ENCODE peak calls at places on chromosomes 2 and 18, in seven cellular contexts. O is bronchial epithelial cell; G is transverse colon; X is cardiac muscle cell; H is CD4-positive, alpha-beta T cell; A is GM13977; Z is endothelial cell. K is an unnamed sample.

GRCh38 chr2:86223682-86224560 is 24.7 kb downstream of the MRPL35 start:
- DNase-seq in A (no peak), Z (no peak), O (peak), X (peak), H (no peak), G (no peak), K (no peak)

GRCh38 chr2:135162377-135162776 is 110.3 kb downstream of the RAB3GAP1 start:
- DNase-seq in O (peak), A (no peak), G (no peak), X (no peak), Z (no peak), H (no peak), K (no peak)

GRCh38 chr18:7021994-7022840 is 95.4 kb downstream of the LAMA1 start:
- DNase-seq in X (peak), A (no peak), H (no peak), G (peak), O (peak), Z (peak), K (peak)

GRCh38 chr2:237686659-237687136 is 59.3 kb downstream of the LRRFIP1 start:
- DNase-seq in X (peak), G (no peak), A (no peak), H (no peak), O (no peak), Z (no peak), K (no peak)

GRCh38 chr2:149005471-149006077 is 32.9 kb upstream of the LYPD6B start:
- DNase-seq in X (no peak), G (no peak), Z (no peak), O (no peak), H (no peak), A (no peak), K (no peak)

GRCh38 chr2:53630001-53630606 is 137.5 kb upstream of the CHAC2 start:
- DNase-seq in G (no peak), Z (no peak), X (no peak), A (no peak), H (no peak), O (no peak), K (no peak)

GRCh38 chr2:161961046-161961445 is 113.0 kb downstream of the DPP4 start:
- DNase-seq in O (no peak), G (no peak), X (no peak), H (no peak), A (no peak), Z (no peak), K (no peak)

GRCh38 chr18:12463191-12463590 is 55.5 kb downstream of the PRELID3A start:
- DNase-seq in X (peak), H (no peak), O (no peak), G (no peak), A (no peak), Z (peak), K (no peak)

GRCh38 chr18:45402485-45403056 is 212.7 kb upstream of the SLC14A2 start:
- DNase-seq in X (no peak), G (peak), Z (no peak), O (peak), A (no peak), H (no peak), K (no peak)

GRCh38 chr2:162317910-162318279 is 589 bp downstream of the IFIH1 start:
- DNase-seq in H (no peak), G (peak), A (no peak), X (peak), Z (peak), O (peak), K (peak)

GRCh38 chr2:85935746-85936208 is 47.0 kb upstream of the ST3GAL5 start:
- DNase-seq in G (no peak), A (no peak), H (no peak), Z (no peak), O (peak), X (peak), K (peak)

GRCh38 chr2:2264416-2264815 is 66.7 kb downstream of the MYT1L start:
- DNase-seq in G (no peak), H (no peak), A (no peak), O (no peak), Z (no peak), X (no peak), K (no peak)

GRCh38 chr2:46955764-46956163 is 40.2 kb upstream of the MCFD2 start:
- DNase-seq in X (no peak), O (no peak), H (no peak), A (no peak), Z (no peak), G (no peak), K (no peak)

GRCh38 chr2:40240067-40240466 is 211.8 kb downstream of the SLC8A1 start:
- DNase-seq in O (peak), H (no peak), A (no peak), Z (no peak), G (peak), X (peak), K (no peak)

GRCh38 chr2:164937864-164938401 is 17.4 kb downstream of the SLC38A11 start:
- DNase-seq in G (peak), A (no peak), Z (no peak), O (no peak), H (no peak), X (no peak), K (no peak)

DNA sequence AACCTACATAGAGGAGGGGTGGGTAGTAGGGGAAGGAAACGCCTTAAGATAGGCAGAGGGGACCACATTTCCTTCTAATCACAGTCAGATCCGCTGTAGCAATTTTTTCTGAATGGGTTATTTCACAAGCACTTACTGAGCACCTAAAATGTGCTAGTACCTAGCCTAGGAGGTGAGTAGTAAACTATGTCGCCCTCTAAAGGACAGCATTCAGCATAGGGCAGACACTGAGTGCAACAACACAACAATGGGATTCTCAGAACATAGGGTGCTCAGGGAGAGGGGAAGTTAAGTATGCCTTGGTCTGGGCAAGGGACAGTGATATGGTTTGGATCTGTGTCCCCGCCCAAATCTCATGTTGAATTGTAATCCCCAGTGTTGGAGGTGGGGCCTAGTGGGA is 166.1 kb upstream of the RAB6C start:
- DNase-seq in H (no peak), G (no peak), X (peak), Z (no peak), O (peak), A (peak), K (no peak)
- TF ChIP-seq CTCF in H (no peak), G (no peak), X (peak), Z (no peak), O (peak), A (peak), K (no peak)

GRCh38 chr2:178082646-178083045 is 10.1 kb upstream of the PDE11A start:
- DNase-seq in Z (no peak), G (no peak), X (no peak), H (no peak), A (no peak), O (no peak), K (no peak)

GRCh38 chr2:178088774-178089173 is 16.2 kb upstream of the PDE11A start:
- DNase-seq in G (no peak), A (no peak), O (no peak), X (no peak), H (no peak), Z (no peak), K (no peak)

GRCh38 chr2:178084273-178084672 is 11.7 kb upstream of the PDE11A start:
- DNase-seq in A (no peak), O (peak), H (no peak), G (no peak), Z (no peak), X (peak), K (no peak)
- TF ChIP-seq CTCF in A (no peak), O (no peak), H (no peak), G (no peak), Z (no peak), X (no peak), K (no peak)

GRCh38 chr18:74654637-74655036 is 57.0 kb downstream of the ZNF407 start:
- DNase-seq in X (peak), A (no peak), O (no peak), G (no peak), H (no peak), Z (no peak), K (no peak)
- TF ChIP-seq CTCF in X (peak), A (peak), O (no peak), G (no peak), H (no peak), Z (no peak), K (no peak)

DNA sequence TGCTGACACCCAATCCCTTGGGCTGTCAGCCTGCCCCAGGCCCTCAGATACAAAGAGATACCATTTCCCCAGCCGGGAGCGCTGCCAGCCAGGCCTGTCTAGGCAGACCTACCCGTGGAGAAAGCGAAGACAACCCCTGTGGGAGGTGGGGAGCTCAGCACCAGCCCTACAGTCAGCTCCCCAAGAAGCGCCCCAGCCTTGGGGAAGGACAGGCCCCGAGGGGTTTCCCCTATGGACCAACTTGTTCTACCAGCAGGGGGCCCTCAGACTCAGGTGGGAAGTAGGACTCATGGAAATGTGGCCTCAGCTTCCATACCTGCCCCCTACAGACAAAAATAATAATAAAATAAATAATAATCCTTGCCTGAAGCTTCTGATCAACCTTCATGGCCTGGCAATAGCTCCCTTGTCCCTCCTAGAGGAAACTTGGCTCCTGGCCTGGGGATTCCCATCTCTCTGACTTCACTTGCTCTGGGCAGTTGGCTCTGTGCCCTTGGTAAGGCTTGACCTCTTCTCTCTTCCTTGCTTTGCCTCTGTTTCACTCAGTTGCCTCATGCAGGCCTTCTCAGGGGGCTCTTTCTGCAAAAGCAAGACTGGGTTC is 7.0 kb downstream of the SLC35F6 start:
- DNase-seq in Z (peak), A (no peak), G (peak), X (peak), H (no peak), O (peak), K (peak)
- TF ChIP-seq CTCF in Z (peak), A (peak), G (peak), X (peak), H (peak), O (peak), K (peak)

GRCh38 chr18:41604964-41605363 is 350.1 kb upstream of the PIK3C3 start:
- DNase-seq in H (no peak), X (peak), G (no peak), Z (no peak), O (no peak), A (no peak), K (no peak)

GRCh38 chr18:41594582-41594981 is 360.5 kb upstream of the PIK3C3 start:
- DNase-seq in O (no peak), G (no peak), Z (no peak), A (no peak), H (no peak), X (peak), K (no peak)

GRCh38 chr18:41600693-41601391 is 354.2 kb upstream of the PIK3C3 start:
- DNase-seq in O (no peak), Z (no peak), X (peak), H (no peak), G (no peak), A (no peak), K (no peak)

GRCh38 chr18:41599529-41599928 is 355.5 kb upstream of the PIK3C3 start:
- DNase-seq in A (no peak), H (no peak), Z (no peak), X (peak), O (no peak), G (no peak), K (no peak)
- TF ChIP-seq CTCF in A (no peak), H (no peak), Z (no peak), X (no peak), O (no peak), G (no peak), K (no peak)

K was measured in Calu3.